ENCODE peak calls at places on chromosomes 11 and 22, in five cellular contexts. B is CD4-positive, alpha-beta T cell; O is B cell; F is fibroblast of the aortic adventitia; C is right atrium auricular region. Z is an unnamed sample.
A peak's percentile ranks its signal among the peaks of the same experiment; 100 is the strongest.

GRCh38 chr22:28112130-28112529 is 193.1 kb upstream of the PITPNB start:
- DNase-seq in F (no peak), B (no peak), O (no peak), C (no peak), Z (no peak)

GRCh38 chr22:19984201-19984753 is 32.3 kb downstream of the ARVCF start:
- DNase-seq in F (peak; percentile 68), O (no peak), B (no peak), C (no peak), Z (no peak)

GRCh38 chr11:125180413-125181305 is 16.1 kb downstream of the PKNOX2 start:
- DNase-seq in B (no peak), O (no peak), C (no peak), F (peak; percentile 51), Z (no peak)

GRCh38 chr11:117700551-117700950 is 96.5 kb downstream of the DSCAML1 start:
- DNase-seq in C (no peak), F (no peak), O (no peak), B (no peak), Z (no peak)

GRCh38 chr11:70024036-70024772 is 53.9 kb upstream of the ANO1 start:
- DNase-seq in C (no peak), B (no peak), O (no peak), F (no peak), Z (no peak)

GRCh38 chr11:14179126-14179820 is 179.7 kb downstream of the RRAS2 start:
- DNase-seq in C (no peak), B (no peak), O (no peak), F (peak; percentile 54), Z (no peak)

GRCh38 chr11:65778901-65779668 is 1.7 kb downstream of the AP5B1 start:
- DNase-seq in B (no peak), C (no peak), F (no peak), O (no peak), Z (no peak)

GRCh38 chr11:70603756-70604211 is 205.5 kb downstream of the CTTN start:
- DNase-seq in C (no peak), O (no peak), B (no peak), F (no peak), Z (no peak)

GRCh38 chr11:119691020-119691666 is 37.9 kb downstream of the NECTIN1 start:
- DNase-seq in B (peak; percentile 4), F (no peak), O (no peak), C (no peak), Z (no peak)

GRCh38 chr11:59025097-59025496 is 61.0 kb upstream of the GLYATL1B start:
- DNase-seq in F (no peak), C (no peak), O (no peak), B (no peak), Z (no peak)

GRCh38 chr22:38782402-38783094 is 11.4 kb downstream of the DNAL4 start:
- DNase-seq in O (no peak), C (no peak), B (no peak), F (peak; percentile 51), Z (no peak)

GRCh38 chr22:38796262-38796957 is 2.5 kb upstream of the DNAL4 start:
- DNase-seq in O (no peak), B (no peak), F (peak; percentile 20), C (no peak), Z (no peak)

GRCh38 chr11:78420796-78421209 is 3.2 kb upstream of the GAB2 start:
- DNase-seq in O (peak; percentile 77), B (no peak), F (peak; percentile 83), C (peak; percentile 88), Z (no peak)

GRCh38 chr11:100892886-100893285 is 205.8 kb downstream of the ARHGAP42 start:
- DNase-seq in O (no peak), C (no peak), F (no peak), B (no peak), Z (no peak)

GRCh38 chr11:84780689-84781293 is 846.4 kb downstream of the DLG2 start:
- DNase-seq in B (no peak), C (no peak), F (peak; percentile 38), O (peak; percentile 20), Z (no peak)

GRCh38 chr11:64607381-64608259 is 16.6 kb downstream of the SLC22A12 start:
- DNase-seq in B (no peak), F (peak; percentile 45), O (no peak), C (peak; percentile 62), Z (no peak)

GRCh38 chr11:85718126-85718943 is 32.3 kb upstream of the CCDC89 start:
- DNase-seq in O (no peak), B (no peak), F (peak; percentile 10), C (no peak), Z (no peak)

GRCh38 chr11:75547617-75548054 is 14.4 kb upstream of the SERPINH1 start:
- DNase-seq in C (peak; percentile 86), O (peak; percentile 58), B (no peak), F (peak; percentile 77), Z (peak; percentile 51)

GRCh38 chr11:125275905-125276634 is 111.5 kb downstream of the PKNOX2 start:
- DNase-seq in B (no peak), F (peak; percentile 94), C (no peak), O (no peak), Z (no peak)

GRCh38 chr22:32326647-32327046 is 31.0 kb upstream of the RFPL3 start:
- DNase-seq in F (no peak), O (no peak), B (no peak), C (peak; percentile 30), Z (no peak)

GRCh38 chr11:61077936-61078335 is 24.4 kb upstream of the CD5 start:
- DNase-seq in O (no peak), B (no peak), C (no peak), F (no peak), Z (no peak)

GRCh38 chr22:25563757-25564319 is 637 bp upstream of the GRK3 start:
- DNase-seq in F (no peak), O (peak; percentile 75), C (no peak), B (no peak), Z (no peak)

GRCh38 chr11:17431139-17431538 is 42.7 kb upstream of the KCNJ11 start:
- DNase-seq in C (no peak), B (no peak), O (no peak), F (no peak), Z (no peak)

GRCh38 chr11:76320929-76321328 is 60.0 kb downstream of the THAP12 start:
- DNase-seq in F (no peak), C (no peak), O (no peak), B (no peak), Z (no peak)

GRCh38 chr22:35952576-35952975 is 76.0 kb downstream of the RBFOX2 start:
- DNase-seq in O (no peak), B (no peak), F (no peak), C (no peak), Z (no peak)

GRCh38 chr11:95545116-95545875 is 244.3 kb downstream of the FAM76B start:
- DNase-seq in O (no peak), F (no peak), B (no peak), C (no peak), Z (no peak)
- TF ChIP-seq CTCF in O (no peak), F (no peak), B (no peak), C (no peak), Z (no peak)

GRCh38 chr11:36622431-36623136 is 24.5 kb upstream of the RAG2 start:
- DNase-seq in O (no peak), C (no peak), B (no peak), F (peak; percentile 41), Z (no peak)
- TF ChIP-seq CTCF in O (no peak), C (no peak), B (no peak), F (peak; percentile 55), Z (no peak)

GRCh38 chr11:68024508-68024907 is 6.0 kb upstream of the NDUFS8 start:
- DNase-seq in C (no peak), O (no peak), B (no peak), F (no peak), Z (no peak)

GRCh38 chr11:68022531-68022930 is 8.0 kb upstream of the NDUFS8 start:
- DNase-seq in B (no peak), C (no peak), O (no peak), F (no peak), Z (no peak)

GRCh38 chr11:68027667-68028066 is 2.8 kb upstream of the NDUFS8 start:
- DNase-seq in B (no peak), C (no peak), O (no peak), F (no peak), Z (no peak)

GRCh38 chr11:68026391-68027105 is 3.9 kb upstream of the NDUFS8 start:
- DNase-seq in O (no peak), B (no peak), F (no peak), C (no peak), Z (no peak)

GRCh38 chr11:68025047-68025446 is 5.4 kb upstream of the NDUFS8 start:
- DNase-seq in O (no peak), C (no peak), F (no peak), B (no peak), Z (no peak)
- TF ChIP-seq CTCF in O (no peak), C (no peak), F (no peak), B (no peak), Z (no peak)

GRCh38 chr22:49395617-49396016 is 432.1 kb downstream of the BRD1 start:
- DNase-seq in C (peak; percentile 34), B (no peak), O (no peak), F (no peak), Z (no peak)

GRCh38 chr22:49398646-49399045 is 429.0 kb downstream of the BRD1 start:
- DNase-seq in C (peak; percentile 13), B (no peak), F (no peak), O (no peak), Z (no peak)

GRCh38 chr22:49400136-49400865 is 427.4 kb downstream of the BRD1 start:
- DNase-seq in F (no peak), B (no peak), C (peak; percentile 26), O (no peak), Z (peak; percentile 35)

GRCh38 chr22:49396817-49397216 is 430.9 kb downstream of the BRD1 start:
- DNase-seq in C (peak; percentile 32), O (no peak), B (no peak), F (no peak), Z (no peak)

GRCh38 chr22:49398115-49398514 is 429.6 kb downstream of the BRD1 start:
- DNase-seq in B (no peak), F (no peak), C (peak; percentile 32), O (no peak), Z (no peak)
- TF ChIP-seq CTCF in B (no peak), F (no peak), C (no peak), O (no peak), Z (no peak)

GRCh38 chr11:46298699-46299424 is 21.4 kb downstream of the CREB3L1 start:
- DNase-seq in B (no peak), F (peak; percentile 90), C (no peak), O (no peak), Z (no peak)

GRCh38 chr11:46294365-46295309 is 17.2 kb downstream of the CREB3L1 start:
- DNase-seq in F (peak; percentile 77), B (no peak), C (no peak), O (no peak), Z (peak; percentile 47)

GRCh38 chr11:46295312-46295995 is 18.0 kb downstream of the CREB3L1 start:
- DNase-seq in B (peak; percentile 59), O (peak; percentile 59), C (no peak), F (peak; percentile 66), Z (peak; percentile 86)

GRCh38 chr11:46295996-46296519 is 18.6 kb downstream of the CREB3L1 start:
- DNase-seq in B (no peak), C (no peak), O (no peak), F (no peak), Z (no peak)

GRCh38 chr11:46296520-46297448 is 19.3 kb downstream of the CREB3L1 start:
- DNase-seq in F (peak; percentile 97), B (no peak), O (no peak), C (no peak), Z (peak; percentile 84)
- TF ChIP-seq CTCF in F (peak; percentile 85), B (no peak), O (no peak), C (peak; percentile 26), Z (peak; percentile 60)

Z was measured in mesothelial cell of epicardium.